ENCODE peak calls at places on chromosomes 3 and 15, in seven cellular contexts. D is bronchial epithelial cell, B is heart left ventricle, Z is testis, Y is breast epithelium, F is BJ, X is adipocyte. T is an unnamed sample.
A peak's percentile ranks its signal among the peaks of the same experiment; 100 is the strongest.

GRCh38 chr3:105365536-105366301 is 990 bp upstream of the ALCAM start:
- DNase-seq in Z (no peak), Y (no peak), D (peak; percentile 75), X (peak; percentile 87), F (no peak), B (no peak), T (no peak)

GRCh38 chr3:123346726-123347125 is 102.2 kb downstream of the ADCY5 start:
- DNase-seq in B (peak; percentile 87), Y (peak; percentile 20), D (no peak), X (no peak), F (no peak), Z (peak; percentile 73), T (no peak)

GRCh38 chr15:101027273-101027901 is 108.2 kb downstream of the LRRK1 start:
- DNase-seq in F (no peak), B (peak; percentile 22), D (peak; percentile 43), X (no peak), Y (no peak), Z (peak; percentile 34), T (no peak)

GRCh38 chr15:40150163-40150925 is 10.5 kb upstream of the BUB1B start:
- DNase-seq in B (no peak), D (peak; percentile 96), F (no peak), Y (peak; percentile 83), Z (no peak), X (peak; percentile 57), T (no peak)

GRCh38 chr3:121883507-121883906 is 10.7 kb upstream of the SLC15A2 start:
- DNase-seq in B (no peak), F (no peak), Y (no peak), X (peak; percentile 45), Z (peak; percentile 16), D (peak; percentile 77), T (no peak)

GRCh38 chr3:165624761-165625160 is 212.5 kb downstream of the BCHE start:
- DNase-seq in B (no peak), D (peak; percentile 7), X (no peak), Y (no peak), Z (no peak), F (no peak), T (no peak)

GRCh38 chr3:56443372-56443771 is 24.9 kb downstream of the ERC2 start:
- DNase-seq in F (no peak), Y (no peak), X (no peak), B (no peak), Z (no peak), D (no peak), T (no peak)

GRCh38 chr15:88106063-88106462 is 150.5 kb downstream of the NTRK3 start:
- DNase-seq in D (no peak), F (no peak), B (no peak), Z (no peak), Y (no peak), X (no peak), T (no peak)

GRCh38 chr15:69782155-69782658 is 315.5 kb downstream of the TLE3 start:
- DNase-seq in X (no peak), D (no peak), Z (no peak), Y (no peak), B (no peak), F (no peak), T (no peak)

GRCh38 chr3:182404031-182404430 is 389.3 kb upstream of the ATP11B start:
- DNase-seq in Y (no peak), D (no peak), B (no peak), F (no peak), Z (no peak), X (no peak), T (no peak)

GRCh38 chr15:43792761-43793493 is 807 bp downstream of the SERF2 start:
- DNase-seq in Z (peak; percentile 34), B (peak; percentile 56), Y (no peak), X (peak; percentile 61), F (no peak), D (peak; percentile 38), T (no peak)

GRCh38 chr15:64642875-64643274 is 132.5 kb downstream of the RBPMS2 start:
- DNase-seq in Y (no peak), X (no peak), F (no peak), D (no peak), Z (no peak), B (no peak), T (no peak)

GRCh38 chr15:60223161-60223560 is 174.6 kb downstream of the ANXA2 start:
- DNase-seq in Y (peak; percentile 55), B (no peak), D (peak; percentile 66), Z (no peak), F (no peak), X (no peak), T (no peak)

GRCh38 chr3:30131171-30131570 is 475.2 kb upstream of the TGFBR2 start:
- DNase-seq in X (no peak), Z (no peak), D (no peak), B (no peak), F (no peak), Y (no peak), T (no peak)

GRCh38 chr3:52397676-52398399 is 47.1 kb downstream of the SEMA3G start:
- DNase-seq in Z (no peak), D (no peak), F (no peak), B (peak; percentile 17), X (no peak), Y (no peak), T (no peak)

GRCh38 chr3:42129014-42129953 is 38.1 kb downstream of the TRAK1 start:
- DNase-seq in X (no peak), F (no peak), D (peak; percentile 95), Y (no peak), Z (no peak), B (no peak), T (no peak)

GRCh38 chr15:53625962-53626845 is 133.3 kb downstream of the WDR72 start:
- DNase-seq in B (no peak), D (no peak), Y (no peak), X (no peak), Z (peak; percentile 19), F (no peak), T (peak; percentile 43)

GRCh38 chr15:65115542-65115941 is 542 bp upstream of the UBAP1L start:
- DNase-seq in B (no peak), Z (no peak), X (no peak), D (no peak), Y (no peak), F (no peak), T (no peak)

GRCh38 chr3:138082085-138082991 is 33.1 kb downstream of the DZIP1L start:
- DNase-seq in D (peak; percentile 91), X (peak; percentile 55), B (no peak), Z (no peak), F (peak; percentile 72), Y (no peak), T (no peak)

GRCh38 chr3:158093526-158093925 is 12.7 kb downstream of the SHOX2 start:
- DNase-seq in X (peak; percentile 59), Y (no peak), F (no peak), Z (no peak), D (no peak), B (no peak), T (no peak)
- H3K27me3 ChIP-seq in X (no peaks in the 10 kb centered on the region), Y (peaks cover 61% of the 10 kb centered on the region), F (no peaks in the 10 kb centered on the region), Z (no peaks in the 10 kb centered on the region), D (peaks cover 43% of the 10 kb centered on the region), B (peaks cover 96% of the 10 kb centered on the region), T (peaks cover 2% of the 10 kb centered on the region)

GRCh38 chr3:32570426-32571191 is at the start of gene DYNC1LI1:
- DNase-seq in B (peak; percentile 97), Y (peak; percentile 90), X (peak; percentile 98), D (peak; percentile 74), F (peak; percentile 45), Z (peak; percentile 96), T (peak; percentile 100)
- H3K27me3 ChIP-seq in B (no peaks in the 10 kb centered on the region), Y (no peaks in the 10 kb centered on the region), X (no peaks in the 10 kb centered on the region), D (no peaks in the 10 kb centered on the region), F (no peaks in the 10 kb centered on the region), Z (no peaks in the 10 kb centered on the region), T (no peaks in the 10 kb centered on the region)

GRCh38 chr15:66167854-66168253 is 85.7 kb downstream of the MEGF11 start:
- DNase-seq in D (no peak), Z (no peak), X (no peak), Y (no peak), F (no peak), B (no peak), T (no peak)
- H3K27me3 ChIP-seq in D (peaks cover 2% of the 10 kb centered on the region), Z (no peaks in the 10 kb centered on the region), X (peaks cover 69% of the 10 kb centered on the region), Y (no peaks in the 10 kb centered on the region), F (peaks cover 6% of the 10 kb centered on the region), B (no peaks in the 10 kb centered on the region), T (no peaks in the 10 kb centered on the region)

GRCh38 chr3:33215739-33216138 is 2.9 kb downstream of the SUSD5 start:
- DNase-seq in Y (no peak), F (no peak), Z (no peak), D (no peak), X (no peak), B (no peak), T (no peak)
- H3K27me3 ChIP-seq in Y (peaks cover 24% of the 10 kb centered on the region), F (peaks cover 15% of the 10 kb centered on the region), Z (no peaks in the 10 kb centered on the region), D (peaks cover 10% of the 10 kb centered on the region), X (peaks cover 35% of the 10 kb centered on the region), B (peaks cover 51% of the 10 kb centered on the region), T (peaks cover 14% of the 10 kb centered on the region)

GRCh38 chr15:58063612-58064011 is 1.9 kb downstream of the ALDH1A2 start:
- DNase-seq in Y (no peak), F (no peak), D (no peak), Z (no peak), X (no peak), B (no peak), T (no peak)
- H3K27me3 ChIP-seq in Y (peaks cover 50% of the 10 kb centered on the region), F (peaks cover 21% of the 10 kb centered on the region), D (peaks cover 16% of the 10 kb centered on the region), Z (no peaks in the 10 kb centered on the region), X (peaks cover 50% of the 10 kb centered on the region), B (peaks cover 71% of the 10 kb centered on the region), T (peaks cover 17% of the 10 kb centered on the region)